ENCODE peak calls at places on chromosome 13, in six cellular contexts. N, Z, H, V, T and J are unnamed samples. For H3K4me1, the result is how much of the 10 kb centered on the place peaks cover.

GRCh38 chr13:72384186-72384823 is 343.1 kb downstream of the MZT1 start:
- ATAC-seq in N (no peak), Z (no peak), H (no peak), V (no peak), T (peak), J (no peak)

GRCh38 chr13:94917814-94918213 is 205.5 kb upstream of the SOX21 start:
- ATAC-seq in N (no peak), Z (no peak), H (no peak), V (no peak), T (no peak), J (no peak)

GRCh38 chr13:76856141-76856571 is 30.0 kb downstream of the KCTD12 start:
- ATAC-seq in N (no peak), Z (no peak), H (no peak), V (peak), T (no peak), J (peak)

GRCh38 chr13:26965058-26965380 is 204.4 kb upstream of the GPR12 start:
- ATAC-seq in N (no peak), Z (no peak), H (no peak), V (no peak), T (no peak), J (no peak)

GRCh38 chr13:98743377-98743776 is 9.1 kb downstream of the SLC15A1 start:
- ATAC-seq in N (no peak), Z (no peak), H (no peak), V (no peak), T (no peak), J (no peak)

GRCh38 chr13:51786425-51787010 is 17.4 kb downstream of the DHRS12 start:
- ATAC-seq in N (no peak), Z (no peak), H (peak), V (no peak), T (no peak), J (peak)

GRCh38 chr13:98801626-98802418 is 49.4 kb upstream of the SLC15A1 start:
- ATAC-seq in N (peak), Z (no peak), H (no peak), V (no peak), T (peak), J (peak)

GRCh38 chr13:35157143-35157755 is 215.2 kb downstream of the NBEA start:
- ATAC-seq in N (peak), Z (peak), H (peak), V (peak), T (peak), J (peak)

GRCh38 chr13:40406405-40407138 is 259.9 kb downstream of the FOXO1 start:
- ATAC-seq in N (peak), Z (no peak), H (peak), V (peak), T (no peak), J (peak)

GRCh38 chr13:29006359-29006850 is 186.3 kb downstream of the MTUS2 start:
- ATAC-seq in N (peak), Z (no peak), H (no peak), V (no peak), T (no peak), J (no peak)

GRCh38 chr13:101799196-101799595 is 346.7 kb downstream of the ITGBL1 start:
- ATAC-seq in N (no peak), Z (no peak), H (no peak), V (no peak), T (no peak), J (no peak)

GRCh38 chr13:24142886-24143285 is 17.6 kb upstream of the SPATA13 start:
- ATAC-seq in N (no peak), Z (no peak), H (no peak), V (no peak), T (no peak), J (no peak)

GRCh38 chr13:100254002-100254401 is 165.1 kb downstream of the PCCA start:
- ATAC-seq in N (no peak), Z (no peak), H (no peak), V (no peak), T (no peak), J (no peak)

GRCh38 chr13:104310861-104311260 is 1244.6 kb upstream of the SLC10A2 start:
- ATAC-seq in N (no peak), Z (no peak), H (no peak), V (no peak), T (no peak), J (no peak)

GRCh38 chr13:107395927-107396757 is 819.2 kb downstream of the LIG4 start:
- ATAC-seq in N (no peak), Z (no peak), H (no peak), V (no peak), T (no peak), J (no peak)

GRCh38 chr13:23544668-23545067 is 25.5 kb upstream of the TNFRSF19 start:
- ATAC-seq in N (no peak), Z (no peak), H (no peak), V (no peak), T (no peak), J (no peak)

GRCh38 chr13:53015044-53015443 is 13.6 kb upstream of the OLFM4 start:
- ATAC-seq in N (no peak), Z (no peak), H (no peak), V (no peak), T (no peak), J (no peak)

GRCh38 chr13:74026753-74027152 is 107.5 kb downstream of the KLF12 start:
- ATAC-seq in N (no peak), Z (peak), H (no peak), V (no peak), T (peak), J (no peak)

GRCh38 chr13:47459512-47459911 is 541.6 kb downstream of the SUCLA2 start:
- ATAC-seq in N (no peak), Z (no peak), H (no peak), V (peak), T (no peak), J (no peak)

GRCh38 chr13:50993908-50994307 is 84.3 kb downstream of the RNASEH2B start:
- ATAC-seq in N (no peak), Z (no peak), H (peak), V (no peak), T (no peak), J (peak)

GRCh38 chr13:48876289-48876688 is 99.4 kb upstream of the FNDC3A start:
- ATAC-seq in N (no peak), Z (no peak), H (no peak), V (no peak), T (no peak), J (no peak)

GRCh38 chr13:24085662-24086061 is 74.9 kb upstream of the SPATA13 start:
- ATAC-seq in N (no peak), Z (no peak), H (no peak), V (no peak), T (no peak), J (no peak)

GRCh38 chr13:107210216-107211010 is 642.5 kb upstream of the ARGLU1 start:
- ATAC-seq in N (no peak), Z (peak), H (no peak), V (peak), T (no peak), J (no peak)

GRCh38 chr13:112144616-112145220 is 77.8 kb downstream of the SOX1 start:
- ATAC-seq in N (no peak), Z (no peak), H (no peak), V (no peak), T (no peak), J (no peak)

GRCh38 chr13:114112826-114113322 is 19.5 kb downstream of the RASA3 start:
- ATAC-seq in N (no peak), Z (no peak), H (no peak), V (no peak), T (no peak), J (no peak)

GRCh38 chr13:114113961-114114360 is 18.5 kb downstream of the RASA3 start:
- ATAC-seq in N (no peak), Z (no peak), H (no peak), V (no peak), T (no peak), J (no peak)

GRCh38 chr13:114115796-114116195 is 16.6 kb downstream of the RASA3 start:
- ATAC-seq in N (no peak), Z (no peak), H (no peak), V (no peak), T (no peak), J (no peak)

GRCh38 chr13:114116734-114117133 is 15.7 kb downstream of the RASA3 start:
- ATAC-seq in N (no peak), Z (no peak), H (no peak), V (no peak), T (no peak), J (no peak)

GRCh38 chr13:114115191-114115671 is 17.2 kb downstream of the RASA3 start:
- ATAC-seq in N (peak), Z (no peak), H (no peak), V (peak), T (peak), J (no peak)
- H3K4me1 ChIP-seq in N (half or more), Z (under half), H (under half), V (half or more), T (under half), J (half or more)

GRCh38 chr13:97275265-97275664 is 53.1 kb downstream of the MBNL2 start:
- ATAC-seq in N (peak), Z (no peak), H (peak), V (peak), T (peak), J (peak)
- TF ChIP-seq POLR2A in N (no peak), Z (no peak), H (no peak), V (no peak), T (peak), J (no peak)

GRCh38 chr13:42277618-42278276 is 5.8 kb downstream of the AKAP11 start:
- ATAC-seq in N (no peak), Z (peak), H (no peak), V (no peak), T (no peak), J (no peak)

GRCh38 chr13:42276683-42277082 is 4.7 kb downstream of the AKAP11 start:
- ATAC-seq in N (no peak), Z (no peak), H (no peak), V (no peak), T (no peak), J (no peak)

GRCh38 chr13:42274386-42275097 is 2.6 kb downstream of the AKAP11 start:
- ATAC-seq in N (no peak), Z (no peak), H (no peak), V (no peak), T (no peak), J (no peak)

GRCh38 chr13:42275098-42275471 is 3.1 kb downstream of the AKAP11 start:
- ATAC-seq in N (no peak), Z (peak), H (no peak), V (no peak), T (no peak), J (no peak)

DNA sequence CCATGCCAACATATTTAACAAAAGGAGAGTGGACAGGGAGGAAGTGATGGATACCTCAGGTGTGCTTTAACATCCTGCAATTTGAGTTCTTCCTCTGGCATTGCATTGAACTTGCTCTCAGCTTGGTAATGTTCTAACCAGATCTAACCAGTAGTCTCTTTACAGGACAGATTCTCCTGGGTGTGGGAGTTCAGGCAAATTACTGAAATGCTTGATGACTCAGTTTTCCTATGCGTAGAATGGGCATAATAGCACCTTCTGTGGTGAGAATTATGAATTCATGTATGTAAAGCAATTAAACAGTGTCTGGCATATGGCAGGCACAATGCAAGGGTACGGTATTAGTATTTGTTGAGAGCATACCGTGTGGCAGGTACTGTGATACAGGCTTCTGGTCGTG is 3.6 kb downstream of the AKAP11 start:
- ATAC-seq in N (no peak), Z (peak), H (no peak), V (no peak), T (no peak), J (no peak)
- H3K4me1 ChIP-seq in N (half or more), Z (under half), H (under half), V (under half), T (under half), J (under half)

GRCh38 chr13:78061806-78062205 is 143.2 kb upstream of the EDNRB start:
- ATAC-seq in N (no peak), Z (peak), H (no peak), V (no peak), T (no peak), J (no peak)

DNA sequence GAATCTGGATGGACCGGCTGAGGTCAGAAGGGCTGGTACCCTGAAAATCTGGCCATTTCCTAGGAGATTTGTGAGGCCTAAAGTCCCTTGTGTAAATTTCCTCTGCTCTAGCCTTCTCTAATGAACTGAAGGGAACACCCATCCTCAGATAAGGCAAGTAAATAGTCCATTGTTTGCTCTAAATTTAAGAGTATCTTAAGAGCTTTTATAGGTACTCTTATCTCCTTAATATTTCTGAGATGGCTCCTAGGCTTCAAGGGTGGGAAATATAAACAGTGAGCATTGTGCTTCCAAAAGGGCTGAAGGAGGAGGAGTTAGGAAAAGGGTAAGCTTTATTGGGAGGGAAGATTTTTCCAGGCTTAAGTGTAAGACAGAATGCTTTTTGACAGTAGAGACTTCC is 148.7 kb upstream of the EDNRB start:
- ATAC-seq in N (no peak), Z (no peak), H (no peak), V (no peak), T (no peak), J (no peak)
- TF ChIP-seq POLR2A in N (no peak), Z (no peak), H (no peak), V (no peak), T (no peak), J (no peak)

DNA sequence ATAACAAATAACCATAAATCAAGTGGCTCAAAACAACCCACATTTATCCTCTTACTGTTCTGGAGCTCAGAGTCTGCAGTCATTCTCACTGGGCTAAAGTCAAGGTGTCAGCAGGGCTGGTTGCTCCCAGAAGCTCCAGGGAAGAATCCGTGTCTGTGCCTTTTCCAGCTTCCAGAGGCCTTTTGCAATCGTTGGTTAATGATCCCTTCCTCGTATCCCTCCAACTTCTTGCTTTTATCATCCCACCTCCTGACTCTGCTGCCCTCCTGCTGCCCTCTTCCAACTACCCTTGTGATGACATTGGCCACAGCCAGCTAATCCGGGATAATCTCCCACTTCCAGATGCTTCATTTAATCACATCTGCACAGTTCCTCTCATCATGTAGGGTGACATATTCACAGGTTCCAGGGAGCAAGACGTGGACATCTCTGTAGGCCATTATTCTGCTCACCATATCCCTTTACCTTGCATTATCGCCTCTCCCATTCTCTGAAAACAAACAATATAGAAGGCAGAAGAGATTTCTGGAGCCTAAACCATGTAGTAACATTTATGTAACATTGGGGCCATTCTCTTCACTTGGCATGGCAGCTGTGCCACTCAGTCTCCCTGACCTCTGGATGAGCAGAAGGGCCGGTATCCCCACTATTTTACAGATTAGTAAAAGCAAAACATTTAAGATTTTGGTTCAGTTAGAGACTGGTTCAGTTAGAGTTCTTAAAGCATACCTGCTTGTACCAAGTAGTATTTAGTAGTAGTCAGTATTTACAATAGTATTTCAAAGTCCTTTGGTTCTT is 53.5 kb downstream of the RFC3 start:
- ATAC-seq in N (no peak), Z (no peak), H (no peak), V (no peak), T (peak), J (no peak)
- H3K4me1 ChIP-seq in N (under half), Z (under half), H (under half), V (under half), T (under half), J (under half)

GRCh38 chr13:75480691-75481175 is 1.2 kb downstream of the TBC1D4 start:
- ATAC-seq in N (peak), Z (peak), H (peak), V (no peak), T (peak), J (peak)
- TF ChIP-seq POLR2A in N (no peak), Z (peak), H (peak), V (no peak), T (no peak), J (no peak)

GRCh38 chr13:110322828-110323171 is 15.7 kb downstream of the COL4A2 start:
- ATAC-seq in N (no peak), Z (no peak), H (no peak), V (no peak), T (no peak), J (no peak)
- H3K4me1 ChIP-seq in N (half or more), Z (under half), H (under half), V (under half), T (under half), J (half or more)

GRCh38 chr13:109760372-109760771 is 26.0 kb downstream of the IRS2 start:
- ATAC-seq in N (no peak), Z (no peak), H (no peak), V (no peak), T (no peak), J (no peak)
- TF ChIP-seq POLR2A in N (no peak), Z (no peak), H (no peak), V (no peak), T (no peak), J (no peak)